ENCODE peak calls at places on chromosomes 6 and 20, in four cellular contexts. X is IMR-90, Y is A549, H is uterus. D is an unnamed sample.

GRCh38 chr6:41914869-41915268 is 6.1 kb downstream of the MED20 start:
- DNase-seq in X (no peak), Y (no peak), H (no peak), D (no peak)

GRCh38 chr6:170290306-170291128 is at the start of gene DLL1:
- DNase-seq in X (peak; percentile 29), Y (no peak), H (no peak), D (peak; percentile 61)

GRCh38 chr6:52552278-52552643 is 24.6 kb downstream of the TRAM2 start:
- DNase-seq in X (no peak), Y (no peak), H (no peak), D (no peak)

GRCh38 chr20:2108987-2109386 is 7.4 kb downstream of the STK35 start:
- DNase-seq in X (peak; percentile 80), Y (peak; percentile 45), H (peak; percentile 44), D (no peak)

GRCh38 chr20:62063601-62063980 is 2.1 kb downstream of the TAF4 start:
- DNase-seq in X (peak; percentile 62), Y (no peak), H (no peak), D (no peak)

GRCh38 chr6:132797975-132798819 is at the start of gene SLC18B1:
- DNase-seq in X (peak; percentile 26), Y (no peak), H (peak; percentile 45), D (peak; percentile 75)

GRCh38 chr20:36243726-36244125 is 7.4 kb downstream of the AAR2 start:
- DNase-seq in X (no peak), Y (no peak), H (no peak), D (no peak)

GRCh38 chr20:31719644-31720485 is 2.8 kb downstream of the BCL2L1 start:
- DNase-seq in X (no peak), Y (peak; percentile 93), H (no peak), D (no peak)

GRCh38 chr20:53344891-53345290 is 248.7 kb downstream of the ZNF217 start:
- DNase-seq in X (no peak), Y (no peak), H (no peak), D (no peak)

DNA sequence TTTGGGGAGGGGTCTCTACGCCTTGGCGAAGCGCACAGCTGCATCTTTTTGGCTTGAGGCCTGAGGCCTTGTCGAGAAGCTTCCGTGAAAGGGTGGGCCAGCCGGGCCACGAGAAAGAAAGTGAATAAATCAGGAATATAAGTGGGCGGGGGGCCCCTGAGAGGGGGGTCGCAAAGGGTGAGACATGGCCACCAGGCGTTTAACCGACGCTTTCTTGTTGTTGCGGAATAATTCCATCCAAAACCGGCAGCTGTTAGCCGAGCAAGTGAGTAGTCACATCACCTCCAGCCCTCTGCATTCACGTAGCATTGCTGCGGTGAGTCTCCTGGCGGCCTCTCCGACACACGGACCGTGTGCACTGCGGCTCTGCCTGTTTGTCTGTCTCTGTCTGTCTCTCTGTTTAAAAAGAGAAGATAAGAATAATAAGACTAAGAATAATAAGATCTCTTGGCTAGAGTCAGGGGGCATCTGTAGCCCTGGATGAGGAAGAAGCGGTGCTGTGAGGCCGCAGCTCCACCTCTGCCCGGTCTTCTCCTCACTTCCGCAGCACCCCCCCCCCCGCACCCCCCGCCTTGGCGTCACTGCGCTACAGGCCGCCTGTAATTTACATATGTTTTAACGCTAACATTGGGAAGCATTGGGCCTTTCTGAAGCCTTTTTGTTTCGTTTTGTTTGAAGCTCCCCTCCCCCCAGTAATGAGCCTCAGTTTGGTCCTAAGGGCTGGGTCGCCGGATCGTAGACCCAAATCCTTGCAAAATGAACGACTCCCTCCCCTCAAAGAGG is 931 bp downstream of the STX16 start:
- DNase-seq in X (peak; percentile 73), Y (peak; percentile 48), H (no peak), D (peak; percentile 68)
- TF ChIP-seq POLR2A in X (no peak), Y (no peak), H (no peak), D (peak; percentile 58)

GRCh38 chr6:122014961-122015360 is 384.5 kb upstream of the HSF2 start:
- DNase-seq in X (peak; percentile 90), Y (no peak), H (no peak), D (no peak)
- TF ChIP-seq POLR2A in X (no peak), Y (no peak), H (no peak), D (no peak)

DNA sequence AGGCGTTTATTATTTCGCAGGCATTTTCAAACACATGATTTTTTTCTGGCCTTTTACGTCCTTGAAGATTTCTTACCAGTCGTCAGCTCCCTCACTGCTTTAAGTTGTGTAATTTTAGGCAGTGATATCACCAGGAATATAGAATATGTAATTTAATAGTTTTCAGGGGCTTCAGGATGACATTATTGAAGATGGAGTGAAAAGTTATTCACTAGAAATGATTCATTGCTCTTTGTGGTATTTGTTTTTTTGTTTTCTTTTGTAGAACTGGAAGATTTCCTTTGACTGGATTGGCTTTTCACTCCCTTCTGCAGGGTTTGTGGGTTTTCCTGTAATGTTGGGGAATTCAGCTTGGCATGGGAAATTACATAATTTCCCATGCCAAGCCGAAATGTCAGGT is 2.0 kb downstream of the LRRC1 start:
- DNase-seq in X (no peak), Y (no peak), H (no peak), D (no peak)
- TF ChIP-seq POLR2A in X (no peak), Y (no peak), H (no peak), D (no peak)

DNA sequence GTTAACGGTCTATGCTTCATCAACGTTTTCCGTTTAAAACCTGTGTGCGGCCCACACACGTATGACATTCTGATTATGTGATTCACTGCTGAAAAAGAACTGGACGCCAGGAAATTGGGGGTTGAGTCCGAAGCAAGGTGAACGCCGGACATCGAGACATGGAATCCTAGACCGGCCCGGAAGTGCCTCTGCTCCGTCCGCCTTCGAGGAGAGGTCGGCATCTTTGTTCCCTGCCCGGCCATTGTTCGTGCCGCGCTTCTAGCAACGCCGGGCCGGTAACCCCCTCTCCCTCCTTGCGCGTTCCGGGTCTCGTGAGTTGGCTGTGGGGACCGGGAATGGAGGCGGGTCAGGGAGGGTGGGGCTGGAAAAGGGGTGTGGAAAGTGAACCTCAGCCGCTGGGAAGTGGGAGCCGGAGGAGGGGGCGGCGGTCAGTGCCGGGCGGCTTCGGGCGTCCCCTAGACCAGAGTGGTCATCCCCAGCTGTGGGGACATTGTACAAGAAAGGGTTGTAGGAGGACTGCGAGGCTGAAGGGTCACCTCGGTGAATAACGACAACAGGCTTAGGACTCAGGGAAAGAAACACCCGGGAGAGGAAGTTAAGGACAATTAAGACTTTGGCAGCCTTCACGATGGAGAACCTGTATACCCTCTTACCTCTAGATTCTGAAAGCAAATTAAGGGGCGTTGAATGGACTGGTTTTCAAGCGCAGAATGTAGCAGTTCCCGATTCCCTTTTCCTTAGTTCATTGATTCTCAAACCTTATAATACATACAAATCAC is at the start of gene ZSCAN9:
- DNase-seq in X (peak; percentile 89), Y (peak; percentile 90), H (peak; percentile 87), D (peak; percentile 79)
- TF ChIP-seq POLR2A in X (no peak), Y (peak; percentile 58), H (no peak), D (peak; percentile 41)

GRCh38 chr6:28124350-28124970 is at the start of gene ZSCAN16:
- DNase-seq in X (peak; percentile 79), Y (peak; percentile 86), H (peak; percentile 70), D (peak; percentile 91)
- TF ChIP-seq POLR2A in X (no peak), Y (peak; percentile 41), H (no peak), D (peak; percentile 48)

GRCh38 chr20:11271920-11272594 is 598.3 kb upstream of the JAG1 start:
- DNase-seq in X (no peak), Y (no peak), H (no peak), D (no peak)
- TF ChIP-seq POLR2A in X (no peak), Y (no peak), H (no peak), D (no peak)